ENCODE peak calls at places on chromosomes 4 and X, in six cellular contexts. L is GM23248, N is K562, F is mesenchymal stem cell, B is HepG2, D is H9. A is an unnamed sample.

GRCh38 chr4:1759170-1759817 is 33.8 kb upstream of the FGFR3 start:
- DNase-seq in L (no peak), N (no peak), F (no peak), B (no peak), D (no peak), A (peak)

GRCh38 chr4:40552536-40552935 is 77.1 kb downstream of the RBM47 start:
- DNase-seq in L (no peak), N (no peak), F (no peak), B (no peak), D (peak), A (peak)

GRCh38 chrX:131827935-131828334 is 195.2 kb upstream of the STK26 start:
- DNase-seq in L (peak), N (peak), F (peak), B (no peak), D (peak), A (peak)

GRCh38 chrX:50712777-50713176 is 101.2 kb downstream of the SHROOM4 start:
- DNase-seq in L (no peak), N (no peak), F (no peak), B (no peak), D (no peak), A (no peak)

GRCh38 chr4:132114885-132115284 is 1034.2 kb upstream of the PCDH10 start:
- DNase-seq in L (no peak), N (no peak), F (no peak), B (no peak), D (no peak), A (no peak)

GRCh38 chr4:119592708-119593298 is 35.8 kb downstream of the PDE5A start:
- DNase-seq in L (no peak), N (no peak), F (peak), B (no peak), D (no peak), A (no peak)

GRCh38 chr4:105432438-105432837 is 41.4 kb downstream of the PPA2 start:
- DNase-seq in L (no peak), N (no peak), F (no peak), B (no peak), D (no peak), A (no peak)

GRCh38 chrX:18026171-18026570 is 165.1 kb upstream of the RAI2 start:
- DNase-seq in L (no peak), N (no peak), F (no peak), B (no peak), D (no peak), A (no peak)

GRCh38 chr4:174537634-174538033 is 15.3 kb upstream of the HPGD start:
- DNase-seq in L (no peak), N (no peak), F (no peak), B (no peak), D (no peak), A (no peak)

GRCh38 chr4:1021386-1022050 is 10.1 kb downstream of the FGFRL1 start:
- DNase-seq in L (no peak), N (no peak), F (no peak), B (no peak), D (no peak), A (no peak)

GRCh38 chrX:134186362-134187121 is 50.4 kb upstream of the CCDC160 start:
- DNase-seq in L (no peak), N (no peak), F (no peak), B (no peak), D (no peak), A (no peak)

DNA sequence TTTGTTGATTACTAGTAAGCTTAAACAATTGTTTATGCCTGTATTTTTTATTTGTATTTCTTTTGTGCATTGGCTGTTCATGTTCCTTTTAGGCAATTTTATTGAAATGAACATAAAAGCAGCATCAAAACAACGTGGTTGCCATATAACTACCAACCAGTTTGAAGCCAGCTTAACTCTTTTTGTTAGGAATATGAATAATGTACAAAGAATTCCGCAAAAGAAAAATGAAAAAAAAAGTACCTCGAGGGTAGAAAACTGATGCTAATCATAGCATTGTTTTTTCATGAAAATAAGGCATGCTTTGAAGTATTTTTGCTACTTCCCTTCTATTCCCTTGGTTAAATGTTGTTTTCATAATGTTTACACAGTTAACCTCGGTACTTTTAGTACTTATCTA is 1024.0 kb upstream of the SLIT2 start:
- DNase-seq in L (peak), N (no peak), F (no peak), B (no peak), D (no peak), A (no peak)
- H2AFZ ChIP-seq in L (peak), N (no peak), F (no peak), B (no peak), D (no peak), A (no peak)

GRCh38 chr4:128357286-128357685 is 69.7 kb upstream of the PGRMC2 start:
- DNase-seq in L (peak), N (no peak), F (no peak), B (no peak), D (no peak), A (no peak)

GRCh38 chr4:128359422-128359821 is 71.8 kb upstream of the PGRMC2 start:
- DNase-seq in L (no peak), N (no peak), F (no peak), B (no peak), D (no peak), A (no peak)

GRCh38 chr4:128358903-128359260 is 71.3 kb upstream of the PGRMC2 start:
- DNase-seq in L (peak), N (no peak), F (no peak), B (no peak), D (no peak), A (no peak)

GRCh38 chr4:128355301-128355700 is 67.7 kb upstream of the PGRMC2 start:
- DNase-seq in L (peak), N (peak), F (peak), B (no peak), D (no peak), A (no peak)

DNA sequence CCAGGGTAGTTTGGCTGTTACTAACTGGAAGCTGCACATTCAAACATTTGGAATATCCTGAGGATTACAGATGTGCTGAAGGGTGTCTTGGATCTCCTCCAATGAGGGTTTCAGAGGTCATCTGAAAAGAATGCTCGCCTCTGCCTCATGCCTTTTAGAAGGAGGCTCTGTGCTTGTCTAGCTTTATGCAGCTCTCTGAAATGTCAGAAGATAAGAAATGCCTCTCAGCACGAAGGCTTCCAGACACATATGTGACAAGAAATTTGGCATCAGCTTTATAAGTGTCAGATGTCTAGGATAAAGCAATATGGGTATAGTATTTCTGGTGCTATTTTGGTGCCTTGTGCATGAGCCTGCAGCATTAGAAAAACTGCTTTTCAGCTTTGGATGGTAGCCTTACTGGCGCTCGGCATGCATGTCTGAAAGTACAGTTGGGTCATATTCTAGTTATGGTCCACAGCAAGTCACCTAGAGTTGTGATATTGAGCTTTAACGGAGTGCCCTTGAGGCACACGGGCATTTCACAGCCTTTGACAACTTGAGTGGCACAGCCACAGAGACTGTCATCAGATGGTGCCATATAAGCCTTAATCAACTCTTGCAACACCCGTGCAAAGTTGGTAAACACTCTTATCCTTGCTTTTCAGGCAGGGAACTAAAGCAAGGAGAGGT is 70.8 kb upstream of the PGRMC2 start:
- DNase-seq in L (peak), N (no peak), F (peak), B (no peak), D (no peak), A (no peak)
- H2AFZ ChIP-seq in L (no peak), N (peak), F (no peak), B (no peak), D (no peak), A (no peak)

GRCh38 chrX:40148189-40148438 is 50.4 kb upstream of the BCOR start:
- DNase-seq in L (no peak), N (no peak), F (no peak), B (no peak), D (no peak), A (no peak)

GRCh38 chrX:40148439-40149285 is 50.9 kb upstream of the BCOR start:
- DNase-seq in L (no peak), N (peak), F (peak), B (no peak), D (peak), A (peak)

GRCh38 chrX:40146471-40147398 is 49.0 kb upstream of the BCOR start:
- DNase-seq in L (peak), N (no peak), F (peak), B (no peak), D (peak), A (peak)

GRCh38 chrX:40145670-40146470 is 48.1 kb upstream of the BCOR start:
- DNase-seq in L (peak), N (no peak), F (peak), B (no peak), D (no peak), A (no peak)

DNA sequence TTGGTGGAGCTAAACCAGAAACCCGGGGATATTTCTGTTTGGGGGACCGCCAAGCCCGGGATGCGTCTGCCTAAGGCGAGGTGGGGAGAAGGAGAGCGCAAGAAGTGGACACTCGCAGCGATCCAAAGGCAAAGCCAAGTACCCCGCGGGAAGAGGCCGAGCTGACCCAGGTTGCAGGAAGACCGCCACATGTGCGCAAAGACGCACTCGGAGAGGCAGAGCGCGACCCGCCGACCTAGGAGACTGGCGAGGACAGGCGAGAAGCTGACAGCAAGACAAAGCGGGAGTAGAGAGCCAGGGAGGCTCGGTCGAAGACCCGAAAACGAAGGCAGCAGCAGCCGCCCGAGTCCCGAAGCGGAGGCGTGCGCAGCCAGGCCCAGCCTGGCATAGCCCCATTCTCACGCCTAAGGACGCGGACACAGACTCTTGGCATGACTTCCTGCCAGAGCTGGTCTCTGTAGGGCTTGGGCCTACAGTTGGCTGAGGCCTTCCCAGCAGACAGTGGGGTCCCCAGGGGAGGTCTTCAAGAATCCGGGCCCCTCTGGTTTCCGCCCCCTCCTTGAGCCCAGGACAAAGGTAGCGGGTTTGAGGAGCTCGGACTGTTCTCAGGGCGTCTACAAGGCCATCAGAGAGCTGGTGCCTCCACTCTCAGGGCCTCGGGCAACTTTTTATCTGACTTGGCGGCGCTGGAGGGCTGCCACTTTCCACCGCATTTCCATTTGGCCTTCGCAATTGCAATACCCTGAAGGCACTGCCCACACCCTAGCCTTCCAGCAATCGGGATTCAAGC is 49.8 kb upstream of the BCOR start:
- DNase-seq in L (no peak), N (no peak), F (peak), B (no peak), D (peak), A (peak)
- H2AFZ ChIP-seq in L (no peak), N (peak), F (no peak), B (no peak), D (no peak), A (no peak)

GRCh38 chr4:10579700-10580099 is 104.9 kb downstream of the CLNK start:
- DNase-seq in L (no peak), N (no peak), F (no peak), B (no peak), D (peak), A (peak)

GRCh38 chr4:10582059-10582686 is 102.4 kb downstream of the CLNK start:
- DNase-seq in L (peak), N (peak), F (peak), B (peak), D (peak), A (peak)

GRCh38 chr4:10584042-10584441 is 100.5 kb downstream of the CLNK start:
- DNase-seq in L (peak), N (no peak), F (peak), B (peak), D (no peak), A (no peak)

GRCh38 chr4:10581022-10581421 is 103.5 kb downstream of the CLNK start:
- DNase-seq in L (no peak), N (no peak), F (no peak), B (no peak), D (no peak), A (no peak)

DNA sequence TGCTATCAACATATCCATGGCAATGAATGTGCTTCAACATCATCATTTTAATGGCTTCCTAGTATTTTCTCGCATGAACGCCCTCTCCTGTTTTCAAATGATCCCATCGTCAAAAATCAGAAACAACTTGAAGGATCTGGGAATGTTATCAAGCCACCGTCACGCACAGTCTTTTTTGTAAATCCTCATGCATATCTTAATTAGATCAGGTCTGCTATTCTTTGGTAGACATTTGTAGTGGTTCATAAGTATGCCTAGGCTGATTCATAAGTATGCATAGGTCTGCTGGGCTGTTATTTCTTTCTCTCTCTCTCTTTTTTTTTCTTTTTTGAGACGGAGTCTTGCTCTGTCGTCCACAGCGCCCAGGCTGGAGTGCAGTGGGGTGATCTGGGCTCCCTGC is 101.6 kb downstream of the CLNK start:
- DNase-seq in L (no peak), N (no peak), F (peak), B (no peak), D (no peak), A (no peak)
- H2AFZ ChIP-seq in L (no peak), N (no peak), F (no peak), B (no peak), D (no peak), A (no peak)

A was measured in GM23338.